ENCODE peak calls at places on chromosome 3, in seven cellular contexts. S is astrocyte of the spinal cord, X is dermis microvascular lymphatic vessel endothelial cell, I is tibial artery, H is lower leg skin, C is foreskin melanocyte, N is GM03348. Q is an unnamed sample.

GRCh38 chr3:87359025-87359424 is 82.6 kb upstream of the POU1F1 start:
- DNase-seq in S (no peak), X (no peak), I (no peak), H (no peak), C (no peak), N (no peak), Q (no peak)

GRCh38 chr3:129888739-129889138 is 4.8 kb downstream of the TMCC1 start:
- DNase-seq in S (peak), X (no peak), I (no peak), H (no peak), C (peak), N (peak), Q (peak)

GRCh38 chr3:116444099-116444700 is 1.1 kb downstream of the LSAMP start:
- DNase-seq in S (peak), X (no peak), I (no peak), H (no peak), C (peak), N (no peak), Q (no peak)

GRCh38 chr3:140077406-140077805 is 142.4 kb downstream of the CLSTN2 start:
- DNase-seq in S (no peak), X (no peak), I (no peak), H (no peak), C (no peak), N (no peak), Q (no peak)

GRCh38 chr3:16338999-16339398 is 74.0 kb downstream of the OXNAD1 start:
- DNase-seq in S (peak), X (no peak), I (peak), H (peak), C (no peak), N (peak), Q (peak)

GRCh38 chr3:184166671-184167070 is 8.0 kb upstream of the AP2M1 start:
- DNase-seq in S (no peak), X (no peak), I (no peak), H (no peak), C (no peak), N (no peak), Q (no peak)

GRCh38 chr3:41040256-41040655 is 159.0 kb upstream of the CTNNB1 start:
- DNase-seq in S (no peak), X (no peak), I (no peak), H (no peak), C (no peak), N (no peak), Q (no peak)

GRCh38 chr3:50658416-50658815 is 16.3 kb upstream of the DOCK3 start:
- DNase-seq in S (no peak), X (no peak), I (no peak), H (no peak), C (no peak), N (no peak), Q (no peak)

GRCh38 chr3:110881069-110881468 is 190.5 kb upstream of the NECTIN3 start:
- DNase-seq in S (peak), X (peak), I (no peak), H (peak), C (no peak), N (peak), Q (peak)

GRCh38 chr3:64311424-64311920 is 86.2 kb upstream of the PRICKLE2 start:
- DNase-seq in S (peak), X (peak), I (no peak), H (no peak), C (peak), N (no peak), Q (no peak)

GRCh38 chr3:5774337-5774736 is 586.8 kb downstream of the EDEM1 start:
- DNase-seq in S (no peak), X (no peak), I (no peak), H (no peak), C (no peak), N (no peak), Q (no peak)

GRCh38 chr3:141825216-141826011 is 51.0 kb upstream of the ATP1B3 start:
- DNase-seq in S (no peak), X (no peak), I (no peak), H (no peak), C (no peak), N (no peak), Q (no peak)

GRCh38 chr3:197394464-197395321 is 96.3 kb upstream of the DLG1 start:
- DNase-seq in S (peak), X (no peak), I (peak), H (peak), C (no peak), N (peak), Q (peak)